ENCODE peak calls at places on chromosomes 12 and 14, in nine cellular contexts. Z is heart left ventricle, L is IMR-90, S is esophagus squamous epithelium, K is ovary, X is tibial nerve, H is right lobe of liver, I is HepG2, D is esophagus muscularis mucosa. P is an unnamed sample. For H3K36me3, the result is how much of the 10 kb centered on the place peaks cover.

GRCh38 chr14:101315802-101316296 is 245.4 kb upstream of the DIO3 start:
- DNase-seq in Z (no peak), L (no peak), S (no peak), K (no peak), X (no peak), H (no peak), I (no peak), D (peak), P (no peak)

GRCh38 chr12:27575099-27575779 is 51.2 kb downstream of the PPFIBP1 start:
- DNase-seq in Z (no peak), L (peak), S (no peak), K (no peak), X (no peak), H (no peak), I (no peak), D (no peak), P (no peak)

GRCh38 chr12:20629414-20630156 is 65.5 kb upstream of the SLCO1C1 start:
- DNase-seq in Z (no peak), L (peak), S (no peak), K (peak), X (no peak), H (peak), I (peak), D (no peak), P (peak)

GRCh38 chr12:123142948-123143752 is 7.7 kb downstream of the PITPNM2 start:
- DNase-seq in Z (no peak), L (no peak), S (no peak), K (peak), X (no peak), H (no peak), I (peak), D (no peak), P (peak)

GRCh38 chr14:32377046-32377445 is 47.9 kb downstream of the AKAP6 start:
- DNase-seq in Z (no peak), L (no peak), S (no peak), K (no peak), X (no peak), H (no peak), I (no peak), D (no peak), P (no peak)

GRCh38 chr12:112998997-112999767 is 20.9 kb downstream of the OAS2 start:
- DNase-seq in Z (no peak), L (no peak), S (no peak), K (no peak), X (no peak), H (no peak), I (no peak), D (no peak), P (peak)

GRCh38 chr12:47990351-47991105 is 13.7 kb downstream of the COL2A1 start:
- DNase-seq in Z (no peak), L (peak), S (no peak), K (no peak), X (no peak), H (no peak), I (no peak), D (no peak), P (no peak)

GRCh38 chr14:102028733-102029132 is 58.1 kb downstream of the HSP90AA1 start:
- DNase-seq in Z (no peak), L (peak), S (no peak), K (no peak), X (no peak), H (no peak), I (no peak), D (no peak), P (peak)

GRCh38 chr12:50314629-50315312 is 31.5 kb upstream of the LIMA1 start:
- DNase-seq in Z (no peak), L (peak), S (no peak), K (no peak), X (no peak), H (no peak), I (peak), D (no peak), P (no peak)

GRCh38 chr12:109994262-109995175 is 1.6 kb downstream of the GIT2 start:
- DNase-seq in Z (no peak), L (no peak), S (no peak), K (no peak), X (no peak), H (no peak), I (no peak), D (no peak), P (no peak)

GRCh38 chr12:31813305-31813704 is 84.5 kb upstream of the AMN1 start:
- DNase-seq in Z (no peak), L (no peak), S (no peak), K (no peak), X (no peak), H (no peak), I (peak), D (no peak), P (peak)

GRCh38 chr12:66740257-66740656 is 61.4 kb upstream of the GRIP1 start:
- DNase-seq in Z (no peak), L (no peak), S (no peak), K (no peak), X (no peak), H (no peak), I (no peak), D (no peak), P (no peak)

GRCh38 chr12:132204064-132204821 is 60.0 kb downstream of the NOC4L start:
- DNase-seq in Z (no peak), L (no peak), S (no peak), K (no peak), X (no peak), H (no peak), I (no peak), D (no peak), P (no peak)

GRCh38 chr14:76826122-76826521 is at the start of gene LRRC74A:
- DNase-seq in Z (no peak), L (no peak), S (no peak), K (no peak), X (no peak), H (no peak), I (no peak), D (no peak), P (no peak)

GRCh38 chr14:29339491-29339890 is 572.9 kb downstream of the FOXG1 start:
- DNase-seq in Z (no peak), L (peak), S (no peak), K (no peak), X (no peak), H (no peak), I (no peak), D (no peak), P (no peak)

GRCh38 chr14:103629503-103630121 is 601 bp downstream of the KLC1 start:
- DNase-seq in Z (peak), L (no peak), S (no peak), K (peak), X (no peak), H (peak), I (no peak), D (no peak), P (peak)

GRCh38 chr14:57831981-57832380 is 33.9 kb downstream of the SLC35F4 start:
- DNase-seq in Z (no peak), L (no peak), S (no peak), K (no peak), X (no peak), H (no peak), I (no peak), D (no peak), P (no peak)

GRCh38 chr14:53127151-53127550 is 26.0 kb downstream of the DDHD1 start:
- DNase-seq in Z (no peak), L (no peak), S (no peak), K (no peak), X (no peak), H (no peak), I (no peak), D (no peak), P (no peak)

GRCh38 chr14:35576260-35576659 is 42.3 kb downstream of the INSM2 start:
- DNase-seq in Z (no peak), L (peak), S (no peak), K (no peak), X (no peak), H (no peak), I (peak), D (no peak), P (no peak)

GRCh38 chr12:98424726-98425401 is 90.5 kb upstream of the TMPO start:
- DNase-seq in Z (no peak), L (peak), S (no peak), K (peak), X (peak), H (no peak), I (peak), D (peak), P (peak)

GRCh38 chr12:131919366-131920156 is 9.5 kb upstream of the PUS1 start:
- DNase-seq in Z (peak), L (no peak), S (no peak), K (no peak), X (no peak), H (peak), I (no peak), D (no peak), P (no peak)

GRCh38 chr14:55272922-55273321 is 1.7 kb downstream of the FBXO34 start:
- DNase-seq in Z (no peak), L (no peak), S (no peak), K (no peak), X (no peak), H (no peak), I (no peak), D (no peak), P (no peak)

GRCh38 chr12:8554451-8555195 is 13.9 kb upstream of the CLEC4E start:
- DNase-seq in Z (no peak), L (peak), S (no peak), K (no peak), X (no peak), H (no peak), I (no peak), D (no peak), P (no peak)

GRCh38 chr14:91399868-91400640 is 17.6 kb downstream of the CCDC88C start:
- DNase-seq in Z (no peak), L (no peak), S (no peak), K (no peak), X (no peak), H (no peak), I (no peak), D (no peak), P (peak)

GRCh38 chr12:971991-972390 is 19.0 kb upstream of the ERC1 start:
- DNase-seq in Z (no peak), L (no peak), S (no peak), K (no peak), X (no peak), H (no peak), I (no peak), D (no peak), P (no peak)

GRCh38 chr14:103483600-103483999 is 39.0 kb downstream of the CKB start:
- DNase-seq in Z (no peak), L (peak), S (no peak), K (no peak), X (no peak), H (no peak), I (no peak), D (no peak), P (no peak)

GRCh38 chr12:31647106-31647505 is 12.4 kb upstream of the ETFBKMT start:
- DNase-seq in Z (no peak), L (peak), S (no peak), K (no peak), X (no peak), H (no peak), I (no peak), D (no peak), P (no peak)

GRCh38 chr14:24416932-24417619 is 12.4 kb downstream of the CBLN3 start:
- DNase-seq in Z (no peak), L (no peak), S (no peak), K (peak), X (no peak), H (no peak), I (no peak), D (no peak), P (no peak)

GRCh38 chr14:91417983-91418386 is 365 bp upstream of the CCDC88C start:
- DNase-seq in Z (no peak), L (no peak), S (no peak), K (peak), X (no peak), H (peak), I (peak), D (no peak), P (peak)

GRCh38 chr12:77070382-77071294 is 5.3 kb upstream of the E2F7 start:
- DNase-seq in Z (no peak), L (no peak), S (no peak), K (no peak), X (no peak), H (no peak), I (no peak), D (no peak), P (no peak)

GRCh38 chr12:67944093-67944492 is 45.2 kb upstream of the IFNG-AS1 start:
- DNase-seq in Z (no peak), L (no peak), S (no peak), K (no peak), X (no peak), H (no peak), I (no peak), D (no peak), P (no peak)

GRCh38 chr14:64572721-64573508 is 23.2 kb downstream of the PPP1R36 start:
- DNase-seq in Z (no peak), L (peak), S (no peak), K (no peak), X (no peak), H (no peak), I (no peak), D (no peak), P (no peak)

GRCh38 chr12:11633968-11634367 is 15.5 kb upstream of the ETV6 start:
- DNase-seq in Z (no peak), L (no peak), S (no peak), K (no peak), X (no peak), H (no peak), I (peak), D (no peak), P (no peak)

GRCh38 chr14:90461425-90461824 is 64.6 kb downstream of the CALM1 start:
- DNase-seq in Z (no peak), L (no peak), S (no peak), K (no peak), X (no peak), H (no peak), I (no peak), D (no peak), P (no peak)

GRCh38 chr14:61471297-61471980 is 150.1 kb downstream of the PRKCH start:
- DNase-seq in Z (no peak), L (no peak), S (no peak), K (no peak), X (no peak), H (no peak), I (no peak), D (no peak), P (no peak)

GRCh38 chr12:19915392-19916192 is 452.7 kb upstream of the PDE3A start:
- DNase-seq in Z (no peak), L (peak), S (no peak), K (no peak), X (no peak), H (no peak), I (no peak), D (no peak), P (no peak)

GRCh38 chr12:6559500-6559899 is 3.7 kb upstream of the IFFO1 start:
- DNase-seq in Z (no peak), L (no peak), S (no peak), K (no peak), X (no peak), H (no peak), I (no peak), D (no peak), P (no peak)
- H3K36me3 ChIP-seq in Z (under half), L (under half), S (under half), K (under half), X (under half), H (under half), I (half or more), D (half or more), P (under half)

DNA sequence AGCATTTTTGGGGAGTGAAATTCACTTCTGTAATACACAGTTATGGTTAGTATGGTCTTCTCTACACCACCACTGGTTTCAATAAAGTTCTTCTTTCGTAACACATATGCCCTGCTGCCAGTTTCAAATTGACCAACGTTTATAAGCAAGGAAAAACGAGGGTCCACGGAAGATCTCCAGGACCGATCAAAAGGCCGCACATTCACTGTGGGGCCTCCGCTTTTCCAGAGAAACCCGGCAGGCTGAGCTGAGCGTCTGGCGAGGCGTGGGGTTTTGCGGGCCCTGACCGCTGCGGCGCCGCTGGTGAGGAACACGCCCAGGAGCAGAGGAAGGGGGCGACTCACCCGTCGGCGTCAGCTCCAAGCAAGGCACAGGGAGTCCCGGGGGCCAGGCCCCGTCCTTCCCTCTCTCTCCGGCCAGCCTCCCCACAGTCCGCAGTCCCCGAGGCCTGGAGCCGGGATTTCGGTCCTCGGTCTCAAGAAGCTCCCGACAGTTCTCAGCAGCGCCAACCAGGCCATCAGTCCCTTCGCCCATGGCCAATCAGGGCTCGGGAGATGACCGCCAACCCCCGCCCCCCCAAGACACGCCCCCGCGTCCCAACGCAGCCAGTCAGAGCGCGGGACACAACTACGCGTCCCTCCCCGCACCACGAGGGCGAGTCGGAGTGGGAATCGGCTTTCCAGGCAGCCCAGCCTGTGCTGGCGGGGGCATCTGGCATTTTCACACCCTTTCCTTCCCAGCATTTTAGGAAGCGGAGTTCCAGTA is at the start of gene MTERF2:
- DNase-seq in Z (peak), L (peak), S (peak), K (peak), X (peak), H (peak), I (peak), D (peak), P (peak)
- TF ChIP-seq POLR2A in Z (no peak), L (peak), S (peak), K (peak), X (peak), H (peak), I (no peak), D (no peak), P (peak)

GRCh38 chr12:121819212-121819949 is 15.6 kb downstream of the SETD1B start:
- DNase-seq in Z (no peak), L (no peak), S (no peak), K (no peak), X (no peak), H (no peak), I (no peak), D (no peak), P (no peak)
- H3K36me3 ChIP-seq in Z (under half), L (half or more), S (half or more), K (under half), X (under half), H (half or more), I (half or more), D (half or more), P (half or more)

GRCh38 chr14:22839159-22839779 is 2.9 kb downstream of the MMP14 start:
- DNase-seq in Z (no peak), L (peak), S (no peak), K (no peak), X (no peak), H (peak), I (no peak), D (no peak), P (peak)
- TF ChIP-seq POLR2A in Z (no peak), L (peak), S (peak), K (no peak), X (no peak), H (no peak), I (no peak), D (no peak), P (no peak)

GRCh38 chr12:54398995-54399793 is 14.7 kb upstream of the ZNF385A start:
- DNase-seq in Z (peak), L (peak), S (no peak), K (peak), X (peak), H (peak), I (peak), D (peak), P (peak)
- H3K36me3 ChIP-seq in Z (half or more), L (half or more), S (under half), K (under half), X (under half), H (half or more), I (under half), D (half or more), P (under half)

GRCh38 chr12:92145731-92146496 is at the start of gene BTG1:
- DNase-seq in Z (peak), L (peak), S (peak), K (peak), X (peak), H (peak), I (peak), D (peak), P (peak)
- TF ChIP-seq POLR2A in Z (peak), L (peak), S (peak), K (peak), X (peak), H (peak), I (peak), D (peak), P (peak)

GRCh38 chr12:2934371-2934770 is 24.8 kb upstream of the TEAD4 start:
- DNase-seq in Z (no peak), L (no peak), S (no peak), K (no peak), X (no peak), H (no peak), I (no peak), D (no peak), P (no peak)

GRCh38 chr12:2936301-2936700 is 22.9 kb upstream of the TEAD4 start:
- DNase-seq in Z (no peak), L (no peak), S (no peak), K (no peak), X (no peak), H (no peak), I (no peak), D (no peak), P (no peak)

GRCh38 chr12:2933586-2933985 is 25.6 kb upstream of the TEAD4 start:
- DNase-seq in Z (no peak), L (no peak), S (no peak), K (no peak), X (no peak), H (no peak), I (no peak), D (no peak), P (no peak)

GRCh38 chr12:2940564-2940963 is 18.6 kb upstream of the TEAD4 start:
- DNase-seq in Z (no peak), L (no peak), S (no peak), K (no peak), X (no peak), H (no peak), I (no peak), D (no peak), P (no peak)

DNA sequence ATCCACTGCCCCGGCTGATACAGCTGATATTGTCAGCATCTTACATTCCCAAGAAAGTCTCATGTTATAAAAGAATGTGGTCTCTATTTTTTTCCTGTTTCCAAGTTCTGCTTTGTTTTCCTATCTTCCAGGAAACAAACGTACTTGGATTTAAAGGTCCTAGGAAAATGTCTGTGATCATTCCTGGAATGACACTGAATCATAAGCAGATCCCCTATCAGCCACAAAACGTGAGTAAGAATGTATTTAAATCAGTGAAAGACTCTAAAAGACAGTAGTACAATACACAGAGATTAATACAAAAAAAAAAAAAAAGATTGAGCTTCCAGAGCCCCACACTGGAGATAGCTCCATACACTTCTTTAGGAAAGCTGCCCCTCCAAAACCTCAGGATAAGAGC is 21.7 kb upstream of the TEAD4 start:
- DNase-seq in Z (no peak), L (no peak), S (no peak), K (no peak), X (no peak), H (no peak), I (no peak), D (no peak), P (no peak)
- H3K36me3 ChIP-seq in Z (under half), L (under half), S (under half), K (under half), X (under half), H (under half), I (under half), D (half or more), P (under half)

DNA sequence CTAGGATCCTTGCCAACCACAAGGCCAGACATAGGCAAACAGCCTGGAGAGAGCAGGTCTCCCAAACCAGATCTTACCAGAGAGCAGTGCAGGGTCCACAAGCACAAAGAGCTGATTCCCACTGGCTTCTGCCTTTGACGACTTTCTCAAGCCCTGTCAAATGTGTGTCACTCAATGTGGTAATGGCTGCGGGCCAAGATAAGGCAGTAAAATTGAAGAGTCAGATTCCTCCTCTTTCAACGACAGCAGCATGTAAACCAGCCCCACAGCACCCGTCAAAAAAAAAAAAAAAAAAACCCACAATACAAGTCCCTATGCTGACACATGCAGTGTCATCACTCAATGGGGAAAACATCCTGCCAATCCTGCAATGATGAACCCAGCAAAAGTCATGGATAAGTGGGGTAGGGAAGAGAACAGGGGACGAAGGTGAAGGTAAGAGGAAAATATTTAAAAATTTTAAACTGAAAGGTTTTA is at the start of gene STON2:
- DNase-seq in Z (no peak), L (no peak), S (no peak), K (no peak), X (no peak), H (no peak), I (no peak), D (peak), P (peak)
- TF ChIP-seq POLR2A in Z (no peak), L (no peak), S (no peak), K (no peak), X (no peak), H (no peak), I (no peak), D (no peak), P (no peak)